ENCODE peak calls at places on chromosomes 12 and 14, in six cellular contexts. C, A, E, L, M and Z are unnamed samples.

GRCh38 chr12:121796855-121797751 is 3.6 kb upstream of the RHOF start:
- DNase-seq in M (peak), C (peak), E (peak), A (no peak), L (no peak), Z (peak)

GRCh38 chr12:124391340-124392261 is 96.7 kb downstream of the RFLNA start:
- DNase-seq in M (no peak), C (no peak), E (peak), A (no peak), L (peak), Z (no peak)

GRCh38 chr14:52494444-52494843 is 57.9 kb downstream of the TXNDC16 start:
- DNase-seq in A (no peak), E (no peak), M (no peak), C (no peak), L (no peak), Z (no peak)

GRCh38 chr14:40733206-40733605 is 873.5 kb upstream of the LRFN5 start:
- DNase-seq in A (no peak), L (no peak), M (no peak), C (no peak), E (no peak), Z (no peak)

GRCh38 chr12:77256924-77257323 is 191.6 kb upstream of the E2F7 start:
- DNase-seq in M (no peak), A (no peak), L (no peak), C (no peak), E (no peak), Z (no peak)

GRCh38 chr14:31596691-31597090 is 35.5 kb downstream of the NUBPL start:
- DNase-seq in C (no peak), L (no peak), A (peak), M (no peak), E (no peak), Z (no peak)

GRCh38 chr12:78220811-78221210 is 390.1 kb downstream of the NAV3 start:
- DNase-seq in L (no peak), C (no peak), A (no peak), E (no peak), M (no peak), Z (no peak)

GRCh38 chr12:122190842-122191668 is 8.1 kb downstream of the LRRC43 start:
- DNase-seq in C (peak), L (peak), M (no peak), A (no peak), E (peak), Z (no peak)

GRCh38 chr12:79635676-79636075 is 55.1 kb downstream of the PAWR start:
- DNase-seq in M (no peak), A (peak), C (no peak), E (no peak), L (no peak), Z (no peak)

GRCh38 chr12:106179086-106179485 is 40.3 kb upstream of the NUAK1 start:
- DNase-seq in C (peak), M (no peak), L (no peak), E (no peak), A (no peak), Z (no peak)

GRCh38 chr14:69580009-69580577 is 5.4 kb upstream of the CCDC177 start:
- DNase-seq in C (peak), L (no peak), M (no peak), E (no peak), A (peak), Z (peak)

GRCh38 chr12:120640840-120641833 is 711 bp downstream of the CABP1 start:
- DNase-seq in L (peak), C (peak), M (no peak), E (no peak), A (no peak), Z (no peak)

GRCh38 chr12:112381421-112381897 is 772 bp downstream of the HECTD4 start:
- DNase-seq in E (peak), C (peak), L (no peak), A (no peak), M (no peak), Z (no peak)

GRCh38 chr12:20201733-20202132 is 166.6 kb upstream of the PDE3A start:
- DNase-seq in L (no peak), M (no peak), E (no peak), C (no peak), A (no peak), Z (no peak)

GRCh38 chr14:65170768-65171251 is 68.5 kb upstream of the MAX start:
- DNase-seq in M (peak), L (peak), A (no peak), C (peak), E (peak), Z (peak)

GRCh38 chr12:94147377-94147990 is 893 bp upstream of the PLXNC1 start:
- DNase-seq in L (no peak), M (no peak), C (peak), A (no peak), E (no peak), Z (no peak)

GRCh38 chr14:53526190-53526589 is 373.1 kb upstream of the DDHD1 start:
- DNase-seq in L (no peak), C (no peak), M (no peak), E (no peak), A (no peak), Z (no peak)

GRCh38 chr12:89933911-89934310 is 225.3 kb upstream of the ATP2B1 start:
- DNase-seq in L (no peak), C (no peak), A (peak), E (no peak), M (no peak), Z (no peak)

GRCh38 chr12:104994301-104994700 is 8.2 kb downstream of the NOPCHAP1 start:
- DNase-seq in A (no peak), E (no peak), C (no peak), L (no peak), M (no peak), Z (no peak)

GRCh38 chr12:100473716-100474150 is at the start of gene NR1H4:
- DNase-seq in M (no peak), E (no peak), C (no peak), A (no peak), L (no peak), Z (no peak)

GRCh38 chr12:93829073-93829472 is 151.9 kb downstream of the CRADD start:
- DNase-seq in E (no peak), A (no peak), L (no peak), C (no peak), M (no peak), Z (no peak)

GRCh38 chr12:122244565-122245371 is 18.9 kb upstream of the DIABLO start:
- DNase-seq in E (no peak), A (no peak), L (peak), C (no peak), M (no peak), Z (no peak)

GRCh38 chr14:23567186-23568020 is at the start of gene AP1G2:
- DNase-seq in L (peak), M (peak), C (peak), E (peak), A (no peak), Z (peak)